ENCODE peak calls at places on chromosomes 13 and 19, in eight cellular contexts. D is HS-5, K is M059J, G is AG09319, P is heart left ventricle, H is memory B cell, O is pancreas, M is left lung. N is an unnamed sample.

GRCh38 chr13:48615017-48615416 is 38.7 kb upstream of the CYSLTR2 start:
- DNase-seq in M (no peak), D (no peak), K (no peak), G (no peak), O (no peak), P (no peak), H (no peak), N (no peak)

GRCh38 chr19:19540707-19541515 is 2.8 kb downstream of the CILP2 start:
- DNase-seq in D (no peak), K (peak; percentile 41), M (no peak), G (no peak), O (peak; percentile 35), H (peak; percentile 58), P (no peak), N (peak; percentile 57)

GRCh38 chr13:27415116-27415515 is 9.3 kb upstream of the GTF3A start:
- DNase-seq in O (no peak), P (no peak), H (no peak), M (no peak), D (no peak), K (no peak), G (no peak), N (no peak)

GRCh38 chr19:7494416-7495098 is 5.7 kb upstream of the PEX11G start:
- DNase-seq in H (no peak), D (no peak), G (no peak), M (no peak), K (no peak), O (no peak), P (peak; percentile 41), N (no peak)

GRCh38 chr13:39051157-39051556 is 12.9 kb downstream of the NHLRC3 start:
- DNase-seq in D (no peak), M (no peak), H (no peak), O (no peak), P (no peak), G (no peak), K (peak; percentile 42), N (peak; percentile 26)

GRCh38 chr13:60267498-60268202 is 103.9 kb upstream of the DIAPH3 start:
- DNase-seq in O (peak; percentile 36), P (no peak), H (no peak), K (no peak), D (no peak), G (no peak), M (peak; percentile 33), N (no peak)

GRCh38 chr13:50460366-50460765 is 383.1 kb downstream of the DLEU7 start:
- DNase-seq in O (no peak), G (no peak), D (no peak), M (no peak), P (no peak), H (no peak), K (no peak), N (no peak)

GRCh38 chr13:93861818-93862217 is 617.7 kb downstream of the DCT start:
- DNase-seq in H (no peak), G (no peak), D (no peak), O (no peak), M (no peak), K (peak; percentile 3), P (no peak), N (no peak)

GRCh38 chr13:35961461-35962220 is 169.5 kb downstream of the DCLK1 start:
- DNase-seq in D (no peak), O (no peak), K (no peak), P (no peak), H (no peak), M (no peak), G (no peak), N (no peak)

GRCh38 chr19:3302755-3303154 is 63.6 kb upstream of the NFIC start:
- DNase-seq in O (no peak), M (no peak), K (no peak), P (no peak), G (no peak), D (no peak), H (no peak), N (no peak)

GRCh38 chr19:33156354-33156753 is 24.4 kb downstream of the WDR88 start:
- DNase-seq in M (no peak), K (peak; percentile 67), H (no peak), G (no peak), P (no peak), D (no peak), O (no peak), N (no peak)

GRCh38 chr13:100543872-100544602 is 44.6 kb downstream of the GGACT start:
- DNase-seq in K (no peak), M (no peak), D (no peak), O (no peak), P (no peak), G (no peak), H (no peak), N (no peak)

GRCh38 chr19:5850743-5851293 is 431 bp downstream of the FUT3 start:
- DNase-seq in G (peak; percentile 12), K (peak; percentile 60), P (no peak), D (no peak), H (no peak), O (peak; percentile 75), M (peak; percentile 83), N (no peak)

GRCh38 chr13:71830736-71831135 is 36.3 kb downstream of the DACH1 start:
- DNase-seq in P (no peak), M (no peak), K (no peak), O (no peak), D (no peak), H (no peak), G (no peak), N (no peak)

GRCh38 chr13:31424130-31424729 is 224.5 kb downstream of the B3GLCT start:
- DNase-seq in P (peak; percentile 64), G (peak; percentile 51), K (peak; percentile 70), M (peak; percentile 72), H (peak; percentile 40), O (peak; percentile 77), D (peak; percentile 22), N (peak; percentile 68)